ENCODE peak calls at places on chromosomes 7 and 10, in four cellular contexts. V, M, Y and D are unnamed samples.

GRCh38 chr7:138359891-138360582 is 100.0 kb upstream of the TRIM24 start:
- DNase-seq in Y (no peak), V (no peak), M (no peak), D (no peak)

GRCh38 chr7:25698709-25699108 is 453.3 kb upstream of the NFE2L3 start:
- DNase-seq in M (no peak), V (no peak), Y (no peak), D (no peak)

GRCh38 chr7:41118490-41118889 is 584.4 kb downstream of the INHBA start:
- DNase-seq in Y (no peak), V (no peak), M (no peak), D (no peak)

GRCh38 chr10:593901-594457 is 95.5 kb downstream of the DIP2C start:
- DNase-seq in Y (no peak), M (peak; percentile 91), V (peak; percentile 54), D (no peak)

GRCh38 chr10:33801705-33802104 is 467.2 kb upstream of the NRP1 start:
- DNase-seq in V (no peak), Y (no peak), M (no peak), D (no peak)

GRCh38 chr10:72274213-72274729 is 547 bp downstream of the DDIT4 start:
- DNase-seq in M (no peak), Y (no peak), V (no peak), D (no peak)

GRCh38 chr10:124090630-124091209 is 2.7 kb downstream of the CHST15 start:
- DNase-seq in Y (no peak), V (no peak), M (no peak), D (no peak)

GRCh38 chr7:75924884-75925283 is 9.9 kb downstream of the POR start:
- DNase-seq in M (no peak), V (no peak), Y (no peak), D (no peak)

GRCh38 chr7:114789942-114790341 is 132.0 kb upstream of the MDFIC start:
- DNase-seq in Y (no peak), V (no peak), M (peak; percentile 65), D (no peak)

GRCh38 chr10:76160758-76161555 is 729.5 kb downstream of the LRMDA start:
- DNase-seq in V (no peak), Y (no peak), M (peak; percentile 10), D (no peak)

GRCh38 chr10:52658112-52658511 is 114.5 kb downstream of the MBL2 start:
- DNase-seq in Y (no peak), V (no peak), M (peak; percentile 62), D (no peak)

GRCh38 chr7:73995330-73995729 is 32.6 kb upstream of the ELN start:
- DNase-seq in M (peak; percentile 72), Y (no peak), V (no peak), D (no peak)

GRCh38 chr10:132910186-132910880 is 32.0 kb downstream of the CFAP46 start:
- DNase-seq in V (no peak), M (no peak), Y (no peak), D (no peak)

GRCh38 chr7:67018940-67019339 is 22.3 kb downstream of the TYW1 start:
- DNase-seq in M (no peak), Y (no peak), V (no peak), D (no peak)

GRCh38 chr7:55964802-55965470 is 551 bp downstream of the NIPSNAP2 start:
- DNase-seq in V (peak; percentile 90), M (peak; percentile 54), Y (peak; percentile 65), D (peak; percentile 17)

GRCh38 chr7:5243295-5243694 is 39.4 kb upstream of the SLC29A4 start:
- DNase-seq in Y (no peak), V (no peak), M (no peak), D (no peak)

GRCh38 chr7:128167791-128168666 is 73.0 kb upstream of the LEP start:
- DNase-seq in Y (no peak), M (no peak), V (no peak), D (no peak)

GRCh38 chr10:132270721-132271457 is 36.9 kb downstream of the STK32C start:
- DNase-seq in M (no peak), Y (no peak), V (no peak), D (no peak)

GRCh38 chr7:74479961-74480829 is 26.5 kb downstream of the GTF2IRD1 start:
- DNase-seq in Y (no peak), M (peak; percentile 86), V (peak; percentile 90), D (peak; percentile 59)

GRCh38 chr7:9507281-9507680 is 1073.9 kb downstream of the NXPH1 start:
- DNase-seq in Y (no peak), V (no peak), M (peak; percentile 8), D (no peak)

GRCh38 chr10:103019426-103019825 is 101.3 kb downstream of the CNNM2 start:
- DNase-seq in V (no peak), Y (no peak), M (no peak), D (no peak)

GRCh38 chr10:70932415-70933196 is 44.2 kb upstream of the PCBD1 start:
- DNase-seq in Y (no peak), V (no peak), M (peak; percentile 17), D (no peak)

GRCh38 chr10:3805227-3805790 is 20.3 kb upstream of the KLF6 start:
- DNase-seq in Y (no peak), V (no peak), M (peak; percentile 71), D (peak; percentile 55)

GRCh38 chr7:133853706-133854276 is 273.3 kb upstream of the LRGUK start:
- DNase-seq in M (peak; percentile 68), V (peak; percentile 19), Y (no peak), D (no peak)

GRCh38 chr10:133115981-133116380 is 28.3 kb downstream of the ADGRA1 start:
- DNase-seq in Y (no peak), V (no peak), M (no peak), D (no peak)

GRCh38 chr10:127739908-127740307 is 2.9 kb downstream of the FOXI2 start:
- DNase-seq in M (no peak), V (no peak), Y (no peak), D (no peak)

GRCh38 chr7:95331004-95331337 is 6.6 kb upstream of the PON1 start:
- DNase-seq in V (no peak), M (no peak), Y (no peak), D (no peak)

GRCh38 chr7:127383123-127383835 is 9.2 kb downstream of the ZNF800 start:
- DNase-seq in M (peak; percentile 29), Y (no peak), V (no peak), D (no peak)

GRCh38 chr7:113892818-113893217 is 26.0 kb downstream of the PPP1R3A start:
- DNase-seq in Y (no peak), M (no peak), V (no peak), D (no peak)

GRCh38 chr10:34139559-34139958 is 675.5 kb downstream of the PARD3 start:
- DNase-seq in Y (no peak), M (peak; percentile 54), V (no peak), D (no peak)

GRCh38 chr10:35576730-35577129 is 28.4 kb upstream of the GJD4 start:
- DNase-seq in M (no peak), Y (no peak), V (no peak), D (no peak)

GRCh38 chr7:69654849-69655707 is 56.8 kb downstream of the AUTS2 start:
- DNase-seq in V (no peak), Y (no peak), M (no peak), D (no peak)

GRCh38 chr10:65861249-65861648 is 1064.6 kb upstream of the LRRTM3 start:
- DNase-seq in V (no peak), Y (no peak), M (no peak), D (no peak)

DNA sequence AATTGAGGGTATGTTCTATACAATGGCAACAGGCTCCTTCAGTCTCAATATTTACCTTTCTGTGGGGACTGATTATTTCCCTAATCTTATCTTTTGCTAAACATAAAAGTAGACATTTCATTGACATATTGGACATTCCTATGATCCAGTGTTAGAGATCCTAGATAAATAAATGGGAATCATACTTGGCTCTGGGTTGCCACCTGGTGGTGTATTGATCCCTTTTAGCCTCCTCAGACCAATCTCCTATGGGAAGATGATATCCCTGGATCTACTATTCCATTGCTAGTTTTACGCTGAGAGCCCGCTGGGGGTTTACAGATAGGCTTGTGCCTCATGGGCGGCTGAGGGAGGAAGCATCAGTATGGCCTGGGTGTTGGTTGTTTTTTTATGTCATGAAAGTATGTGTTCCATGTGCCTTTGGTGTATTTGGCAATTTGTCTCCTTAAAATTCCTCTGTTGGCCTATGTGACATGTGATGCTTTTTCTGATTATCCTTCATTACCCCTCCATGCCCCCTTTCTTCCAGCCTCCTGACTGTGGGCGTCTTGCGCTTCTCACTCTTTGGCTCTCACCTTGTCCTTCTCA is 18.8 kb downstream of the CELF2 start:
- DNase-seq in M (peak; percentile 70), V (no peak), Y (no peak), D (peak; percentile 28)
- H3K4me1 ChIP-seq in M (peaks cover 26% of the 10 kb centered on the region), V (peaks cover 30% of the 10 kb centered on the region), Y (no peaks in the 10 kb centered on the region), D (peaks cover 49% of the 10 kb centered on the region)

GRCh38 chr7:93337047-93337446 is 104.9 kb downstream of the VPS50 start:
- DNase-seq in Y (no peak), M (no peak), V (no peak), D (no peak)
- H3K27ac ChIP-seq in Y (no peak overlapping the region), M (no peak overlapping the region), V (no peak overlapping the region), D (no peak overlapping the region)

DNA sequence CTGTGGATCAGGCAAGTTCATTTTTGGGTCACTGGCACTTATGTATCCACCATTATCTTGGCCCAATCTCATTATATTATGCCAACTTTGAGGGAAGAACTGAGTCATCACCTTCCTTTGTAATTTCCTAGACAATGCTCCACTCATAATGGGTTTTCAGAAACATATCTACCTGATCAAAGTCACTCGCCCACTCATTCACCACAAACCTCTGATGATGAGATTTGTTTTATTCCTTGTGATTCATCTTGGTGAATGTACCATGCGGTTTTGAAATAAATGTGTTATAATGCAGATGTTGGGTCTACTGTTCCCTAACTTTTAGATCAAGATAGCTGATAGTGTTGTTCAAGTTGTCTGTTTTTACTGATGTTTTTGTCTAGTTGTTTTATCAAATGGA is 525.9 kb downstream of the KIF20B start:
- DNase-seq in Y (no peak), V (no peak), M (peak; percentile 79), D (no peak)
- H3K4me1 ChIP-seq in Y (no peaks in the 10 kb centered on the region), V (no peaks in the 10 kb centered on the region), M (no peaks in the 10 kb centered on the region), D (peaks cover 5% of the 10 kb centered on the region)

DNA sequence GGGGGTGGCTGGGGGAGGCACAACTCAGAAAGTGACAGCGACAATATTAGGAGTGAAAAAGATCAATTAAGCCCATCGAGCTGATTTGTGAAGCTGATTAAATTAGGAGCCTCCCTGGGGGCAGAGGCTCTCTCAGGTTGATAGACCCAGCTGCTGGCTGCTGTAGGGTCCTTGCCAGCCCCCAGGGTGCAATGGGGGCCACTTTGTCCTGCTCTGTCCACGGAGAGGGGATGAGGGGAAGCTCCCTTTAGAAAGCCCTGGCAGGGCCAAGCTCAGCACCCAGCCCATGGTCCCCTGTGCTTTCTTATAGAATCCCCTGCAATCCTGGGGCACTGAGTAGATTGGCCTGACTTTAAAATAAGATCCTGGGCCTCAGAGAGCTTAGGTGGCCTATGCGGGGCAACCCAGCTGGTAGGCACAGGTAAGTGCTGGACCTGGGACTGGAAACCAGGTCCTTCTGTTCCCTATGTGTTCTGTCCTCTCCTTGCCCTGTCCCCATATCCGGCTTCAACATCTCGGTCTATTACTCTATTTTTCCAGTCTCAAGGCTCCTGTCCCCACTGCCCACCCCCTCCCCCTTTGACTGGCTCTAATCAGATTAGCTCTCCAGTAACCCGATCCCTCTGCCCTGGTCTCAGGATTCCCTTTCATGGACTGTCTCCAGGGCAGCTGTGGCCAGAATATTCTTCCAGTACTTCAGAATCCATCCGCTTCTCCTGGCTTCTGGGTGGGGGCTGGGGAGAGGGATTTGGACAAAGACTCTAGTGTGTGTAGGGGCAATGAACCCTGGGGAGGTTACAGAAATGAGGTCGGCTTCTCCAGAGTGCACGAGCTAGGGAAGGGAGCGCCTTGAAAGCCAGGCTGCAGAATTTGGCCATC is 259.6 kb downstream of the RPS24 start:
- DNase-seq in Y (no peak), M (peak; percentile 22), V (no peak), D (no peak)
- H3K27ac ChIP-seq in Y (no peak overlapping the region), M (peak overlapping the region; percentile 96), V (no peak overlapping the region), D (no peak overlapping the region)

GRCh38 chr10:30182191-30183075 is 123.0 kb upstream of the JCAD start:
- DNase-seq in M (peak; percentile 86), V (peak; percentile 33), Y (no peak), D (no peak)
- H3K4me1 ChIP-seq in M (no peaks in the 10 kb centered on the region), V (no peaks in the 10 kb centered on the region), Y (no peaks in the 10 kb centered on the region), D (peaks cover 17% of the 10 kb centered on the region)

GRCh38 chr7:130748531-130749389 is 14.8 kb upstream of the KLF14 start:
- DNase-seq in Y (no peak), V (no peak), M (no peak), D (no peak)
- H3K27ac ChIP-seq in Y (no peak overlapping the region), V (no peak overlapping the region), M (no peak overlapping the region), D (no peak overlapping the region)